ENCODE peak calls at places on chromosomes 3 and 15, in six cellular contexts. One of them, this sample, is unnamed.

GRCh38 chr15:58313810-58314592 is 117.8 kb upstream of the LIPC start:
- DNase-seq in RWPE1: no peak
- DNase-seq in nephron progenitor cell: no peak
- DNase-seq in left ventricle myocardium inferior: no peak
- DNase-seq in progenitor cell of endocrine pancreas: no peak
- DNase-seq in colonic mucosa: no peak
- DNase-seq in this sample: no peak

GRCh38 chr15:34161329-34161953 is 48.5 kb downstream of the KATNBL1 start:
- DNase-seq in progenitor cell of endocrine pancreas: no peak
- DNase-seq in colonic mucosa: no peak
- DNase-seq in nephron progenitor cell: no peak
- DNase-seq in left ventricle myocardium inferior: no peak
- DNase-seq in RWPE1: peak; percentile 8
- DNase-seq in this sample: no peak

GRCh38 chr3:19348929-19349564 is 200.7 kb downstream of the KCNH8 start:
- DNase-seq in colonic mucosa: peak; percentile 18
- DNase-seq in nephron progenitor cell: peak; percentile 11
- DNase-seq in RWPE1: peak; percentile 3
- DNase-seq in progenitor cell of endocrine pancreas: no peak
- DNase-seq in left ventricle myocardium inferior: no peak
- DNase-seq in this sample: no peak

GRCh38 chr3:30933478-30934207 is 39.2 kb upstream of the GADL1 start:
- DNase-seq in nephron progenitor cell: no peak
- DNase-seq in left ventricle myocardium inferior: no peak
- DNase-seq in colonic mucosa: no peak
- DNase-seq in RWPE1: no peak
- DNase-seq in progenitor cell of endocrine pancreas: no peak
- DNase-seq in this sample: no peak

GRCh38 chr3:176663819-176664218 is 533.5 kb downstream of the TBL1XR1 start:
- DNase-seq in colonic mucosa: no peak
- DNase-seq in nephron progenitor cell: no peak
- DNase-seq in progenitor cell of endocrine pancreas: no peak
- DNase-seq in RWPE1: peak; percentile 21
- DNase-seq in left ventricle myocardium inferior: no peak
- DNase-seq in this sample: no peak

GRCh38 chr15:49155834-49156627 is 632 bp upstream of the COPS2 start:
- DNase-seq in nephron progenitor cell: peak; percentile 18
- DNase-seq in left ventricle myocardium inferior: no peak
- DNase-seq in RWPE1: peak; percentile 21
- DNase-seq in colonic mucosa: no peak
- DNase-seq in progenitor cell of endocrine pancreas: no peak
- DNase-seq in this sample: no peak

GRCh38 chr3:85384372-85384771 is 425.6 kb downstream of the CADM2 start:
- DNase-seq in progenitor cell of endocrine pancreas: no peak
- DNase-seq in RWPE1: no peak
- DNase-seq in left ventricle myocardium inferior: no peak
- DNase-seq in colonic mucosa: no peak
- DNase-seq in nephron progenitor cell: no peak
- DNase-seq in this sample: no peak

GRCh38 chr3:94615275-94616065 is 552.6 kb downstream of the NSUN3 start:
- DNase-seq in left ventricle myocardium inferior: no peak
- DNase-seq in colonic mucosa: no peak
- DNase-seq in RWPE1: peak; percentile 73
- DNase-seq in progenitor cell of endocrine pancreas: no peak
- DNase-seq in nephron progenitor cell: no peak
- DNase-seq in this sample: no peak

GRCh38 chr3:177606891-177607290 is 409.6 kb upstream of the TBL1XR1 start:
- DNase-seq in left ventricle myocardium inferior: no peak
- DNase-seq in colonic mucosa: no peak
- DNase-seq in RWPE1: no peak
- DNase-seq in nephron progenitor cell: no peak
- DNase-seq in progenitor cell of endocrine pancreas: no peak
- DNase-seq in this sample: no peak

GRCh38 chr3:161884830-161885229 is 388.2 kb downstream of the OTOL1 start:
- DNase-seq in colonic mucosa: no peak
- DNase-seq in left ventricle myocardium inferior: no peak
- DNase-seq in RWPE1: no peak
- DNase-seq in nephron progenitor cell: no peak
- DNase-seq in progenitor cell of endocrine pancreas: no peak
- DNase-seq in this sample: no peak

GRCh38 chr15:57656434-57656833 is 50.1 kb upstream of the POLR2M start:
- DNase-seq in progenitor cell of endocrine pancreas: no peak
- DNase-seq in nephron progenitor cell: no peak
- DNase-seq in left ventricle myocardium inferior: no peak
- DNase-seq in RWPE1: no peak
- DNase-seq in colonic mucosa: no peak
- DNase-seq in this sample: no peak

GRCh38 chr15:61383421-61383820 is 154.3 kb upstream of the RORA start:
- DNase-seq in left ventricle myocardium inferior: no peak
- DNase-seq in RWPE1: no peak
- DNase-seq in colonic mucosa: no peak
- DNase-seq in nephron progenitor cell: no peak
- DNase-seq in progenitor cell of endocrine pancreas: no peak
- DNase-seq in this sample: no peak

GRCh38 chr3:37375184-37376120 is 201.1 kb upstream of the LRRFIP2 start:
- DNase-seq in colonic mucosa: no peak
- DNase-seq in nephron progenitor cell: no peak
- DNase-seq in RWPE1: no peak
- DNase-seq in left ventricle myocardium inferior: no peak
- DNase-seq in progenitor cell of endocrine pancreas: no peak
- DNase-seq in this sample: no peak

GRCh38 chr15:75694241-75695182 is 18.1 kb downstream of the CSPG4 start:
- DNase-seq in RWPE1: peak; percentile 93
- DNase-seq in progenitor cell of endocrine pancreas: peak; percentile 55
- DNase-seq in nephron progenitor cell: peak; percentile 61
- DNase-seq in left ventricle myocardium inferior: peak; percentile 76
- DNase-seq in colonic mucosa: peak; percentile 56
- DNase-seq in this sample: peak; percentile 87

GRCh38 chr15:28974142-28974541 is 88.4 kb downstream of the APBA2 start:
- DNase-seq in nephron progenitor cell: no peak
- DNase-seq in left ventricle myocardium inferior: no peak
- DNase-seq in progenitor cell of endocrine pancreas: no peak
- DNase-seq in RWPE1: no peak
- DNase-seq in colonic mucosa: no peak
- DNase-seq in this sample: no peak

GRCh38 chr3:159804726-159805410 is 183.8 kb upstream of the IL12A start:
- DNase-seq in colonic mucosa: peak; percentile 80
- DNase-seq in RWPE1: peak; percentile 79
- DNase-seq in left ventricle myocardium inferior: peak; percentile 37
- DNase-seq in progenitor cell of endocrine pancreas: peak; percentile 44
- DNase-seq in nephron progenitor cell: peak; percentile 60
- DNase-seq in this sample: peak; percentile 64

GRCh38 chr3:32886296-32886695 is 65.1 kb upstream of the CCR4 start:
- DNase-seq in nephron progenitor cell: no peak
- DNase-seq in RWPE1: no peak
- DNase-seq in left ventricle myocardium inferior: no peak
- DNase-seq in colonic mucosa: no peak
- DNase-seq in progenitor cell of endocrine pancreas: no peak
- DNase-seq in this sample: no peak

GRCh38 chr3:8742921-8743605 is 9.5 kb downstream of the CAV3 start:
- DNase-seq in progenitor cell of endocrine pancreas: no peak
- DNase-seq in colonic mucosa: no peak
- DNase-seq in left ventricle myocardium inferior: no peak
- DNase-seq in RWPE1: peak; percentile 19
- DNase-seq in nephron progenitor cell: no peak
- DNase-seq in this sample: no peak

GRCh38 chr3:39287216-39287858 is 7.5 kb upstream of the CX3CR1 start:
- DNase-seq in RWPE1: no peak
- DNase-seq in colonic mucosa: no peak
- DNase-seq in progenitor cell of endocrine pancreas: no peak
- DNase-seq in nephron progenitor cell: no peak
- DNase-seq in left ventricle myocardium inferior: no peak
- DNase-seq in this sample: no peak

GRCh38 chr15:98174286-98174685 is 213.8 kb downstream of the ARRDC4 start:
- DNase-seq in progenitor cell of endocrine pancreas: no peak
- DNase-seq in left ventricle myocardium inferior: no peak
- DNase-seq in nephron progenitor cell: no peak
- DNase-seq in colonic mucosa: no peak
- DNase-seq in RWPE1: peak; percentile 16
- DNase-seq in this sample: no peak

GRCh38 chr15:22887157-22887951 is 48.9 kb downstream of the NIPA2 start:
- DNase-seq in nephron progenitor cell: no peak
- DNase-seq in colonic mucosa: no peak
- DNase-seq in progenitor cell of endocrine pancreas: no peak
- DNase-seq in left ventricle myocardium inferior: no peak
- DNase-seq in RWPE1: peak; percentile 41
- DNase-seq in this sample: no peak

GRCh38 chr3:40524222-40524570 is 564 bp upstream of the ZNF621 start:
- DNase-seq in left ventricle myocardium inferior: no peak
- DNase-seq in progenitor cell of endocrine pancreas: no peak
- DNase-seq in nephron progenitor cell: no peak
- DNase-seq in RWPE1: no peak
- DNase-seq in colonic mucosa: no peak
- DNase-seq in this sample: no peak

GRCh38 chr3:15796771-15797599 is 794 bp downstream of the ANKRD28 start:
- DNase-seq in RWPE1: peak; percentile 54
- DNase-seq in left ventricle myocardium inferior: no peak
- DNase-seq in colonic mucosa: no peak
- DNase-seq in progenitor cell of endocrine pancreas: no peak
- DNase-seq in nephron progenitor cell: peak; percentile 27
- DNase-seq in this sample: no peak

GRCh38 chr3:15307580-15307979 is 24.8 kb downstream of the SH3BP5 start:
- DNase-seq in RWPE1: no peak
- DNase-seq in progenitor cell of endocrine pancreas: no peak
- DNase-seq in nephron progenitor cell: peak; percentile 42
- DNase-seq in colonic mucosa: no peak
- DNase-seq in left ventricle myocardium inferior: no peak
- DNase-seq in this sample: no peak

GRCh38 chr3:48372862-48373435 is 930 bp downstream of the FBXW12 start:
- DNase-seq in RWPE1: no peak
- DNase-seq in progenitor cell of endocrine pancreas: no peak
- DNase-seq in colonic mucosa: no peak
- DNase-seq in left ventricle myocardium inferior: no peak
- DNase-seq in nephron progenitor cell: no peak
- DNase-seq in this sample: no peak

GRCh38 chr3:44529927-44530326 is 25.1 kb upstream of the ZKSCAN7 start:
- DNase-seq in nephron progenitor cell: no peak
- DNase-seq in progenitor cell of endocrine pancreas: no peak
- DNase-seq in left ventricle myocardium inferior: no peak
- DNase-seq in RWPE1: no peak
- DNase-seq in colonic mucosa: peak; percentile 42
- DNase-seq in this sample: no peak
- TF ChIP-seq CTCF in nephron progenitor cell: no peak
- TF ChIP-seq CTCF in progenitor cell of endocrine pancreas: peak; percentile 17
- TF ChIP-seq CTCF in left ventricle myocardium inferior: peak; percentile 19
- TF ChIP-seq CTCF in RWPE1: no peak
- TF ChIP-seq CTCF in colonic mucosa: no peak
- TF ChIP-seq CTCF in this sample: no peak

GRCh38 chr3:127748754-127749327 is 73.5 kb downstream of the MGLL start:
- DNase-seq in nephron progenitor cell: no peak
- DNase-seq in colonic mucosa: no peak
- DNase-seq in progenitor cell of endocrine pancreas: no peak
- DNase-seq in RWPE1: no peak
- DNase-seq in left ventricle myocardium inferior: no peak
- DNase-seq in this sample: no peak

GRCh38 chr3:127746400-127747057 is 73.8 kb downstream of the ABTB1 start:
- DNase-seq in RWPE1: no peak
- DNase-seq in colonic mucosa: peak; percentile 72
- DNase-seq in progenitor cell of endocrine pancreas: no peak
- DNase-seq in left ventricle myocardium inferior: peak; percentile 48
- DNase-seq in nephron progenitor cell: no peak
- DNase-seq in this sample: no peak

GRCh38 chr3:127749361-127749760 is 73.0 kb downstream of the MGLL start:
- DNase-seq in progenitor cell of endocrine pancreas: no peak
- DNase-seq in nephron progenitor cell: no peak
- DNase-seq in left ventricle myocardium inferior: no peak
- DNase-seq in RWPE1: no peak
- DNase-seq in colonic mucosa: no peak
- DNase-seq in this sample: no peak

GRCh38 chr3:127747066-127747465 is 74.3 kb downstream of the ABTB1 start:
- DNase-seq in nephron progenitor cell: no peak
- DNase-seq in colonic mucosa: no peak
- DNase-seq in left ventricle myocardium inferior: no peak
- DNase-seq in progenitor cell of endocrine pancreas: no peak
- DNase-seq in RWPE1: no peak
- DNase-seq in this sample: no peak

DNA sequence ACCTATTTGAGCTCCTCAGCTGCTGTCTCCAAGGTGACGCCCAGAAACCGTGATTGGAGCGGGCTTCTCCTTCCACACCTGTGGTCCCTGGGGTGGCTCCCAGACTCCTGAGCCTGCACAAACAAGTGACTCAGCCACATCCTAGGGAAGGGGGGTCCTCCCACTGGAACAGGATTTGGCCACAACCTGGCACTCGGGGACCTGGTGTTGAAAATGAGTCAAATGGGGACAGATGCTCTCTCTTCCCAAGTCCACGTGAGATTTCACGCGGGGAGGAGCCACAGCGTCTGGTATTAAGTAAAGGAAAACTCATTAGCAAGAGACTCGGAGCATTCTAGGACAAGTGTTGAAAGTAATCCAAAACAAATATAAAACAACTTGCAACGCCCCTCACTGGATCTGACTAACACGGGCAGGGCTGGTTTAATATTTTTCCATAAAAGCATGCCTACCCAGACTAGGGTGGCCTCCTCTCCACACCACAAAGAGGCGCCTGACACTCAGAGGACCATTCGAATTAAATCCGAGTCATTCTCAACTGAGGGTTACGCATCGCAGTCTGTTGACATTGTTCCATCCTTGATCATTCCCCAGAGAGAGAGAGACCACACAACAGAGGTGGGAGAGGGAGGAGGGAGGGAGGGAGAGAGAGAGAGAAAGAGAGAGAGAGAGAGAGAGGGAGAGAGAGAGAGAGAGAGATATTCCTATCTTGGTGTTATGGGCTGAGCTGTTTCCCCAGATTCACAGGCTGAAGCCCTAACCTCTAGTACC is 74.4 kb downstream of the MGLL start:
- DNase-seq in colonic mucosa: peak; percentile 85
- DNase-seq in left ventricle myocardium inferior: peak; percentile 76
- DNase-seq in nephron progenitor cell: no peak
- DNase-seq in progenitor cell of endocrine pancreas: no peak
- DNase-seq in RWPE1: peak; percentile 73
- DNase-seq in this sample: peak; percentile 57
- TF ChIP-seq CTCF in colonic mucosa: no peak
- TF ChIP-seq CTCF in left ventricle myocardium inferior: peak; percentile 29
- TF ChIP-seq CTCF in nephron progenitor cell: no peak
- TF ChIP-seq CTCF in progenitor cell of endocrine pancreas: no peak
- TF ChIP-seq CTCF in RWPE1: peak; percentile 11
- TF ChIP-seq CTCF in this sample: no peak

GRCh38 chr3:194928831-194929594 is 243.3 kb downstream of the FAM43A start:
- DNase-seq in progenitor cell of endocrine pancreas: no peak
- DNase-seq in colonic mucosa: no peak
- DNase-seq in left ventricle myocardium inferior: no peak
- DNase-seq in nephron progenitor cell: peak; percentile 34
- DNase-seq in RWPE1: no peak
- DNase-seq in this sample: no peak
- TF ChIP-seq CTCF in progenitor cell of endocrine pancreas: peak; percentile 68
- TF ChIP-seq CTCF in colonic mucosa: no peak
- TF ChIP-seq CTCF in left ventricle myocardium inferior: peak; percentile 48
- TF ChIP-seq CTCF in nephron progenitor cell: peak; percentile 67
- TF ChIP-seq CTCF in RWPE1: no peak
- TF ChIP-seq CTCF in this sample: no peak

DNA sequence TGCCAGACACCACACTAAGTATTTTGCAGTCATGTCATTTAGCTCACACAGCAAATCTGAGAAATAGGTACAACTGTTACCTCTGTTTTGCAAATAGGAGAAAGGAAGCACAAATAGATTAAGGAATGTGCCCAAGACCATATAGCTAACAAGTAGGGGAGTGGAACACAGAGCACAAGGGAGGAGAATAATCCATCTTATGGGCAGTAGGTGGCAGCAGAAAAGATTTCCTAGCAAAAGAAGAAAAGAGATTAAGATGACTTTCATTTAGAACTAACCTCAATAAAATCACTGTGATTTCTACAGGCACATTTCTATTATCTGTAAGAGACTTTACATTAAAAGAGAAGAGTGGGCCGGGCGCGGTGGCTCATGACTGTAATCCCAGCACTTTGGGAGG is 49.1 kb downstream of the NR1I2 start:
- DNase-seq in progenitor cell of endocrine pancreas: no peak
- DNase-seq in left ventricle myocardium inferior: no peak
- DNase-seq in nephron progenitor cell: no peak
- DNase-seq in colonic mucosa: no peak
- DNase-seq in RWPE1: no peak
- DNase-seq in this sample: no peak
- TF ChIP-seq CTCF in progenitor cell of endocrine pancreas: no peak
- TF ChIP-seq CTCF in left ventricle myocardium inferior: no peak
- TF ChIP-seq CTCF in nephron progenitor cell: no peak
- TF ChIP-seq CTCF in colonic mucosa: no peak
- TF ChIP-seq CTCF in RWPE1: no peak
- TF ChIP-seq CTCF in this sample: no peak

This sample was measured in uterus.